ENCODE peak calls at places on chromosomes 11 and 22, in five cellular contexts. One of them, this sample, is unnamed.

GRCh38 chr11:46766656-46767055 is 47.6 kb downstream of the F2 start:
- DNase-seq in PC-3: no peak
- DNase-seq in GM23248: no peak
- DNase-seq in GM23338: no peak
- DNase-seq in fibroblast of lung: no peak
- DNase-seq in this sample: no peak

GRCh38 chr22:42978453-42979103 is 36.4 kb downstream of the PACSIN2 start:
- DNase-seq in PC-3: peak; percentile 78
- DNase-seq in GM23248: peak; percentile 93
- DNase-seq in GM23338: no peak
- DNase-seq in fibroblast of lung: peak; percentile 81
- DNase-seq in this sample: peak; percentile 77

GRCh38 chr11:69862331-69862761 is 43.1 kb upstream of the FGF3 start:
- DNase-seq in PC-3: no peak
- DNase-seq in GM23248: no peak
- DNase-seq in GM23338: no peak
- DNase-seq in fibroblast of lung: no peak
- DNase-seq in this sample: no peak

GRCh38 chr11:100821198-100821597 is 134.1 kb downstream of the ARHGAP42 start:
- DNase-seq in PC-3: peak; percentile 37
- DNase-seq in GM23248: no peak
- DNase-seq in GM23338: peak; percentile 48
- DNase-seq in fibroblast of lung: no peak
- DNase-seq in this sample: no peak

GRCh38 chr11:76173663-76174062 is 32.6 kb downstream of the WNT11 start:
- DNase-seq in PC-3: peak; percentile 36
- DNase-seq in GM23248: no peak
- DNase-seq in GM23338: no peak
- DNase-seq in fibroblast of lung: peak; percentile 5
- DNase-seq in this sample: no peak

GRCh38 chr11:62461740-62462522 is 43.1 kb downstream of the SCGB1A1 start:
- DNase-seq in PC-3: peak; percentile 88
- DNase-seq in GM23248: peak; percentile 73
- DNase-seq in GM23338: no peak
- DNase-seq in fibroblast of lung: peak; percentile 80
- DNase-seq in this sample: peak; percentile 73

GRCh38 chr11:60193687-60194433 is 11.0 kb upstream of the MS4A6A start:
- DNase-seq in PC-3: peak; percentile 89
- DNase-seq in GM23248: peak; percentile 66
- DNase-seq in GM23338: peak; percentile 87
- DNase-seq in fibroblast of lung: peak; percentile 6
- DNase-seq in this sample: peak; percentile 0

GRCh38 chr11:69265210-69265609 is 28.7 kb upstream of the MYEOV start:
- DNase-seq in PC-3: no peak
- DNase-seq in GM23248: no peak
- DNase-seq in GM23338: no peak
- DNase-seq in fibroblast of lung: no peak
- DNase-seq in this sample: no peak

GRCh38 chr11:40338739-40339138 is 1120.7 kb downstream of the LRRC4C start:
- DNase-seq in PC-3: peak; percentile 31
- DNase-seq in GM23248: peak; percentile 38
- DNase-seq in GM23338: peak; percentile 2
- DNase-seq in fibroblast of lung: peak; percentile 74
- DNase-seq in this sample: peak; percentile 70

GRCh38 chr11:45328726-45329125 is 42.6 kb upstream of the SYT13 start:
- DNase-seq in PC-3: no peak
- DNase-seq in GM23248: no peak
- DNase-seq in GM23338: no peak
- DNase-seq in fibroblast of lung: no peak
- DNase-seq in this sample: no peak

GRCh38 chr11:69708731-69709401 is 5.0 kb upstream of the FGF19 start:
- DNase-seq in PC-3: no peak
- DNase-seq in GM23248: no peak
- DNase-seq in GM23338: peak; percentile 73
- DNase-seq in fibroblast of lung: no peak
- DNase-seq in this sample: no peak

GRCh38 chr11:63855975-63856374 is 17.1 kb downstream of the MARK2 start:
- DNase-seq in PC-3: no peak
- DNase-seq in GM23248: no peak
- DNase-seq in GM23338: no peak
- DNase-seq in fibroblast of lung: no peak
- DNase-seq in this sample: no peak

GRCh38 chr11:74592063-74592440 is 330 bp upstream of the POLD3 start:
- DNase-seq in PC-3: no peak
- DNase-seq in GM23248: peak; percentile 49
- DNase-seq in GM23338: no peak
- DNase-seq in fibroblast of lung: no peak
- DNase-seq in this sample: no peak

GRCh38 chr11:36617543-36617942 is 19.5 kb upstream of the RAG2 start:
- DNase-seq in PC-3: no peak
- DNase-seq in GM23248: no peak
- DNase-seq in GM23338: no peak
- DNase-seq in fibroblast of lung: no peak
- DNase-seq in this sample: no peak

GRCh38 chr11:62546937-62547625 is 475 bp upstream of the AHNAK start:
- DNase-seq in PC-3: peak; percentile 77
- DNase-seq in GM23248: peak; percentile 86
- DNase-seq in GM23338: peak; percentile 60
- DNase-seq in fibroblast of lung: peak; percentile 44
- DNase-seq in this sample: no peak

GRCh38 chr22:24033731-24034130 is 22.6 kb downstream of the CABIN1 start:
- DNase-seq in PC-3: no peak
- DNase-seq in GM23248: no peak
- DNase-seq in GM23338: no peak
- DNase-seq in fibroblast of lung: no peak
- DNase-seq in this sample: no peak

GRCh38 chr11:115552773-115553438 is 48.7 kb upstream of the CADM1 start:
- DNase-seq in PC-3: no peak
- DNase-seq in GM23248: no peak
- DNase-seq in GM23338: no peak
- DNase-seq in fibroblast of lung: no peak
- DNase-seq in this sample: no peak

GRCh38 chr11:68753300-68753699 is 2.0 kb upstream of the TESMIN start:
- DNase-seq in PC-3: no peak
- DNase-seq in GM23248: no peak
- DNase-seq in GM23338: no peak
- DNase-seq in fibroblast of lung: no peak
- DNase-seq in this sample: no peak

GRCh38 chr11:62732830-62733229 is 4.5 kb downstream of the TTC9C start:
- DNase-seq in PC-3: peak; percentile 36
- DNase-seq in GM23248: peak; percentile 68
- DNase-seq in GM23338: peak; percentile 55
- DNase-seq in fibroblast of lung: no peak
- DNase-seq in this sample: no peak

GRCh38 chr11:62398011-62398994 is 20.5 kb upstream of the SCGB1A1 start:
- DNase-seq in PC-3: no peak
- DNase-seq in GM23248: peak; percentile 56
- DNase-seq in GM23338: no peak
- DNase-seq in fibroblast of lung: peak; percentile 73
- DNase-seq in this sample: peak; percentile 63

GRCh38 chr11:2787816-2788750 is 88.3 kb upstream of the KCNQ1OT1 start:
- DNase-seq in PC-3: no peak
- DNase-seq in GM23248: no peak
- DNase-seq in GM23338: peak; percentile 47
- DNase-seq in fibroblast of lung: no peak
- DNase-seq in this sample: no peak

GRCh38 chr22:48576333-48577013 is 1251.2 kb downstream of the BRD1 start:
- DNase-seq in PC-3: no peak
- DNase-seq in GM23248: peak; percentile 23
- DNase-seq in GM23338: peak; percentile 32
- DNase-seq in fibroblast of lung: peak; percentile 29
- DNase-seq in this sample: peak; percentile 8

GRCh38 chr11:103532133-103532788 is 423.0 kb downstream of the DYNC2H1 start:
- DNase-seq in PC-3: peak; percentile 95
- DNase-seq in GM23248: peak; percentile 84
- DNase-seq in GM23338: no peak
- DNase-seq in fibroblast of lung: peak; percentile 87
- DNase-seq in this sample: peak; percentile 85

GRCh38 chr11:44036811-44037657 is 10.7 kb upstream of the ACCSL start:
- DNase-seq in PC-3: peak; percentile 79
- DNase-seq in GM23248: peak; percentile 94
- DNase-seq in GM23338: peak; percentile 96
- DNase-seq in fibroblast of lung: peak; percentile 73
- DNase-seq in this sample: peak; percentile 59

GRCh38 chr11:130217632-130218031 is 58.0 kb downstream of the ST14 start:
- DNase-seq in PC-3: no peak
- DNase-seq in GM23248: no peak
- DNase-seq in GM23338: no peak
- DNase-seq in fibroblast of lung: no peak
- DNase-seq in this sample: no peak

GRCh38 chr11:36431429-36432092 is 78.5 kb downstream of the TRAF6 start:
- DNase-seq in PC-3: peak; percentile 87
- DNase-seq in GM23248: peak; percentile 98
- DNase-seq in GM23338: no peak
- DNase-seq in fibroblast of lung: peak; percentile 99
- DNase-seq in this sample: peak; percentile 98

GRCh38 chr11:76798202-76798581 is 15.0 kb downstream of the TSKU start:
- DNase-seq in PC-3: no peak
- DNase-seq in GM23248: no peak
- DNase-seq in GM23338: no peak
- DNase-seq in fibroblast of lung: no peak
- DNase-seq in this sample: no peak

DNA sequence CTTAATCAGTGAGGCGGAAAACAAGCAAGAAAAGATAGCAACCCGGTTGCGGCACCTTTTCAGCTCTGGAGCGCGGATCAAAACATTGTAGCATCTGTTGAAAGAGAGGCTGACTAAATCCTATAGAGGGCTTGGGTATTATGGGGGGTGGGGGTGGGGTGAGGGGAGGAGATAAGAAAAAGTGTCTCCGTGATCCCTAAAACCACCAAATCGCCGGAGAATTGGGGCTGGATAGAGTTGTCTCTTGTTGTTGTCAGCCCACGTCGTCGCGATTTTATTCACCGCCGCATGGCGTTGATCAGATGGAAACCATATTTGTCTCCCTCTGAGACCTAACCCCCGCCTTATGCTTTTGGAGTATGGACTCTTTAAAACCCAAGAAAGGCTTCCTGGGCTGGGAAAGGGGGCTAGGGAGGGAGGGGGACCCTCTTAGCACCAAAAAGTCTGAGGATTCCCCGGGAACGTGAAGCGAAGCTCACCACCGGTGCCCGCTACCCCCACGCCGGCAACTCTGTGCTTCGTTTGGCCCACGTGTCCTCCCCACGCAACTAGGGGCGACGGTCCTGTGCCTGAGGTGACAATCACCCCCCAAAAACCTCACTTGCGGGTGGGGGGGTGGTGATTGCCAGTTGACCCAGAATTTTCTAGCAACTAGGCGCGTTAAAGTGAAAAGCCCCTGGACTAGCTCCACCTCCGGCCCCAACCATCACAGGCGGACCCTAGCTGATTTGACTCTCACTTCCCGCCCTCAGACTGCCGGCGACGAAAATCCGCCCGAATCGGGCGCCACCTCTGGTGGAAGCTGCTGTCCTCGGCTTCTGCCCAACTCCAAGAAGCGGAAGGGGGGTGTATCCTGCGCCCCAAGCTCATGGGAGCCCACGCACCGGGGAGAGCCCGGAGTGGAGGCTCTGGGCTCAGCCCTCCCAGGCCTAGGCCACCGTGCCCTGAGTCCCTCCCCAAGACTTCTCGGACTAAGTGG is 12.8 kb downstream of the PAX6 start:
- DNase-seq in PC-3: no peak
- DNase-seq in GM23248: peak; percentile 48
- DNase-seq in GM23338: peak; percentile 92
- DNase-seq in fibroblast of lung: no peak
- DNase-seq in this sample: no peak
- TF ChIP-seq EZH2 in PC-3: no peak
- TF ChIP-seq EZH2 in GM23248: no peak
- TF ChIP-seq EZH2 in GM23338: peak; percentile 35
- TF ChIP-seq EZH2 in fibroblast of lung: no peak
- TF ChIP-seq EZH2 in this sample: no peak

GRCh38 chr22:19763141-19764049 is 2.8 kb downstream of the TBX1 start:
- DNase-seq in PC-3: no peak
- DNase-seq in GM23248: no peak
- DNase-seq in GM23338: peak; percentile 45
- DNase-seq in fibroblast of lung: no peak
- DNase-seq in this sample: no peak
- H3K79me2 ChIP-seq in PC-3: peaks cover 32% of the 10 kb centered on the region
- H3K79me2 ChIP-seq in GM23248: peaks cover 26% of the 10 kb centered on the region
- H3K79me2 ChIP-seq in GM23338: no peaks in the 10 kb centered on the region
- H3K79me2 ChIP-seq in fibroblast of lung: no peaks in the 10 kb centered on the region
- H3K79me2 ChIP-seq in this sample: no peaks in the 10 kb centered on the region

GRCh38 chr11:3958301-3958700 is 102.8 kb downstream of the STIM1 start:
- DNase-seq in PC-3: no peak
- DNase-seq in GM23248: no peak
- DNase-seq in GM23338: no peak
- DNase-seq in fibroblast of lung: no peak
- DNase-seq in this sample: no peak
- H3K4me1 ChIP-seq in PC-3: peaks cover 40% of the 10 kb centered on the region
- H3K4me1 ChIP-seq in GM23248: peaks cover 30% of the 10 kb centered on the region
- H3K4me1 ChIP-seq in GM23338: no peaks in the 10 kb centered on the region
- H3K4me1 ChIP-seq in fibroblast of lung: peaks cover 7% of the 10 kb centered on the region
- H3K4me1 ChIP-seq in this sample: no peaks in the 10 kb centered on the region

GRCh38 chr22:19759994-19760651 is 455 bp upstream of the TBX1 start:
- DNase-seq in PC-3: peak; percentile 2
- DNase-seq in GM23248: peak; percentile 46
- DNase-seq in GM23338: peak; percentile 42
- DNase-seq in fibroblast of lung: no peak
- DNase-seq in this sample: no peak
- TF ChIP-seq EZH2 in PC-3: no peak
- TF ChIP-seq EZH2 in GM23248: peak; percentile 93
- TF ChIP-seq EZH2 in GM23338: peak; percentile 100
- TF ChIP-seq EZH2 in fibroblast of lung: peak; percentile 67
- TF ChIP-seq EZH2 in this sample: peak; percentile 10

GRCh38 chr11:783581-784015 is 6.3 kb downstream of the CEND1 start:
- DNase-seq in PC-3: peak; percentile 80
- DNase-seq in GM23248: peak; percentile 94
- DNase-seq in GM23338: peak; percentile 98
- DNase-seq in fibroblast of lung: peak; percentile 91
- DNase-seq in this sample: peak; percentile 86
- H3K79me2 ChIP-seq in PC-3: peaks cover under 1% of the 10 kb centered on the region
- H3K79me2 ChIP-seq in GM23248: peaks cover 21% of the 10 kb centered on the region
- H3K79me2 ChIP-seq in GM23338: peaks cover under 1% of the 10 kb centered on the region
- H3K79me2 ChIP-seq in fibroblast of lung: peaks cover 4% of the 10 kb centered on the region
- H3K79me2 ChIP-seq in this sample: peaks cover 19% of the 10 kb centered on the region